ENCODE peak calls at places on chromosomes 12 and 14, in eight cellular contexts. P is cardiac fibroblast; Q is IMR-90; T is heart left ventricle; O is brain microvascular endothelial cell; M is CD8-positive, alpha-beta T cell; E is right lobe of liver; F is A549. N is an unnamed sample.

GRCh38 chr12:31768046-31768445 is 39.2 kb upstream of the AMN1 start:
- DNase-seq in O (no peak), F (no peak), Q (no peak), M (no peak), P (no peak), T (no peak), E (no peak), N (no peak)

GRCh38 chr14:91264151-91265150 is 19.9 kb upstream of the GPR68 start:
- DNase-seq in Q (no peak), F (no peak), E (no peak), P (no peak), T (no peak), M (no peak), O (no peak), N (no peak)

GRCh38 chr12:19150273-19150895 is 20.9 kb downstream of the PLEKHA5 start:
- DNase-seq in T (no peak), F (no peak), E (no peak), O (no peak), P (no peak), M (no peak), Q (no peak), N (no peak)

GRCh38 chr14:92049781-92050180 is 9.9 kb upstream of the TRIP11 start:
- DNase-seq in O (no peak), M (no peak), F (no peak), E (no peak), T (no peak), Q (no peak), P (no peak), N (no peak)

GRCh38 chr14:90451443-90451842 is 54.6 kb downstream of the CALM1 start:
- DNase-seq in Q (no peak), O (no peak), P (no peak), M (no peak), E (no peak), T (no peak), F (no peak), N (no peak)

GRCh38 chr12:52267699-52268098 is 6.7 kb upstream of the KRT86 start:
- DNase-seq in Q (no peak), E (peak; percentile 2), M (no peak), T (no peak), P (no peak), F (no peak), O (no peak), N (no peak)

GRCh38 chr12:126191949-126192348 is 1126.7 kb downstream of the AACS start:
- DNase-seq in M (no peak), E (no peak), T (no peak), F (no peak), P (no peak), Q (no peak), O (no peak), N (no peak)

GRCh38 chr14:34081576-34082136 is 130.8 kb upstream of the EGLN3 start:
- DNase-seq in O (peak; percentile 62), Q (peak; percentile 40), T (no peak), M (no peak), P (peak; percentile 33), E (no peak), F (peak; percentile 56), N (peak; percentile 75)

GRCh38 chr12:6772331-6772695 is at the start of gene LAG3:
- DNase-seq in T (no peak), F (no peak), E (no peak), Q (no peak), M (peak; percentile 51), P (no peak), O (no peak), N (no peak)

GRCh38 chr12:57224973-57225679 is 4.4 kb upstream of the SHMT2 start:
- DNase-seq in M (peak; percentile 86), P (no peak), Q (no peak), E (peak; percentile 75), T (no peak), F (no peak), O (no peak), N (peak; percentile 40)

GRCh38 chr14:73731111-73731510 is 16.9 kb upstream of the PNMA1 start:
- DNase-seq in F (no peak), P (no peak), O (no peak), Q (no peak), M (no peak), E (peak; percentile 31), T (no peak), N (no peak)

GRCh38 chr12:2284857-2285256 is 232.1 kb downstream of the CACNA1C start:
- DNase-seq in O (peak; percentile 61), E (peak; percentile 66), P (peak; percentile 73), F (peak; percentile 47), T (peak; percentile 89), M (no peak), Q (peak; percentile 73), N (peak; percentile 19)

GRCh38 chr12:71955946-71956345 is 17.3 kb downstream of the TPH2 start:
- DNase-seq in T (no peak), M (no peak), Q (peak; percentile 89), F (no peak), O (peak; percentile 24), E (no peak), P (peak; percentile 33), N (peak; percentile 12)

GRCh38 chr14:54881235-54881760 is 21.3 kb downstream of the GCH1 start:
- DNase-seq in P (peak; percentile 88), Q (peak; percentile 46), O (peak; percentile 79), F (no peak), T (no peak), M (peak; percentile 29), E (no peak), N (peak; percentile 63)

GRCh38 chr12:51751657-51752056 is 96.9 kb downstream of the FIGNL2 start:
- DNase-seq in P (no peak), M (no peak), O (no peak), F (no peak), T (no peak), Q (peak; percentile 11), E (peak; percentile 72), N (no peak)

GRCh38 chr12:31736472-31736871 is 7.7 kb upstream of the AMN1 start:
- DNase-seq in Q (peak; percentile 89), F (no peak), T (no peak), P (peak; percentile 96), M (peak; percentile 88), O (peak; percentile 97), E (no peak), N (peak; percentile 91)

GRCh38 chr12:30417697-30418231 is 277.9 kb downstream of the IPO8 start:
- DNase-seq in Q (peak; percentile 74), T (no peak), M (no peak), O (peak; percentile 90), F (no peak), P (peak; percentile 99), E (no peak), N (peak; percentile 99)

GRCh38 chr12:120468846-120469449 is 600 bp downstream of the SRSF9 start:
- DNase-seq in Q (peak; percentile 10), P (peak; percentile 15), F (peak; percentile 36), M (no peak), O (peak; percentile 10), T (peak; percentile 74), E (peak; percentile 50), N (no peak)

DNA sequence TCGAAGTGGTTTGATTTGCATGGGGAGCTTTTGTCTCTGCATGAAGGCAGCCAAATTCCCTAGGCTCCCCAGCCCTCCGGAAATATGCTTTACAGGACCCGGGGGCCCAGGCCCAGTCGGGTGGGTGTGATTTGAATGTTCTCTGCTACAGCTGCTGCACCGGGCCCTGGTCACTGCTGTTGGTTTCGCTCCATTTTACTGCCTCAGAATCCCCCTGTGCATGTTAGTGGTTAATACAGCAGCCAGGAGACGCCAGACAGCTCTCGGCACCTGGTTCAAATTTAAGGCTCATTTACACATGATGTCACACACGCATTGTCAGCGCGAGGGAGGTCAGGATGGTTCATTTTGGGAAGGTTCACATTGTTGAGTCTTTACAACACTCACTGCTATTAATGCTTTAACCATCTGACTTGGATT is 99.6 kb downstream of the SLC38A6 start:
- DNase-seq in Q (peak; percentile 83), O (no peak), T (no peak), M (no peak), P (peak; percentile 30), F (no peak), E (no peak), N (no peak)
- H3K4me3 ChIP-seq in Q (no peak overlapping the region), O (no peak overlapping the region), T (no peak overlapping the region), M (no peak overlapping the region), P (no peak overlapping the region), F (no peak overlapping the region), E (no peak overlapping the region), N (no peak overlapping the region)

DNA sequence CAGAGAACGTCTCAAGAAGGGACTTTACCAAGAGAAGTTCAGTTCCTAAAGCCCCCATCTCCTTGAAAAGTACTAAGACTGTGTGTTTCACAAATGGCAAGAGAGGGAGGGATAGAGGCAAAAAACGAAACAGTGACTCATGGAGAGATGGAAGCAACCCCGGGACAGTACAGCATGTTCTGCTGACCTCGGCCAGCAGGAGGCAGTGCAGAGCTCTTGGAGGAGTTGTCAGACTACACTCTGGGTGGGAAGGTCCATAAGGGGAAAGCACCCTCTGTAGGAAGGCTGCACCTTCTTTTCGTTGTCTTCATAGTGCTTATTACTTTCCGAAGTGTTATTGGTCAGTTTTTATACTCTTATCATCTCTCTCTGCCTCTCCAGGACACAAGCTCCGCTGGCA is 525.2 kb upstream of the CCDC196 start:
- DNase-seq in E (no peak), Q (peak; percentile 7), T (no peak), P (peak; percentile 72), O (peak; percentile 3), F (peak; percentile 13), M (peak; percentile 65), N (peak; percentile 56)
- TF ChIP-seq CTCF in E (peak; percentile 41), Q (peak; percentile 42), T (peak; percentile 58), P (peak; percentile 69), O (peak; percentile 76), F (peak; percentile 41), M (peak; percentile 65), N (peak; percentile 48)

DNA sequence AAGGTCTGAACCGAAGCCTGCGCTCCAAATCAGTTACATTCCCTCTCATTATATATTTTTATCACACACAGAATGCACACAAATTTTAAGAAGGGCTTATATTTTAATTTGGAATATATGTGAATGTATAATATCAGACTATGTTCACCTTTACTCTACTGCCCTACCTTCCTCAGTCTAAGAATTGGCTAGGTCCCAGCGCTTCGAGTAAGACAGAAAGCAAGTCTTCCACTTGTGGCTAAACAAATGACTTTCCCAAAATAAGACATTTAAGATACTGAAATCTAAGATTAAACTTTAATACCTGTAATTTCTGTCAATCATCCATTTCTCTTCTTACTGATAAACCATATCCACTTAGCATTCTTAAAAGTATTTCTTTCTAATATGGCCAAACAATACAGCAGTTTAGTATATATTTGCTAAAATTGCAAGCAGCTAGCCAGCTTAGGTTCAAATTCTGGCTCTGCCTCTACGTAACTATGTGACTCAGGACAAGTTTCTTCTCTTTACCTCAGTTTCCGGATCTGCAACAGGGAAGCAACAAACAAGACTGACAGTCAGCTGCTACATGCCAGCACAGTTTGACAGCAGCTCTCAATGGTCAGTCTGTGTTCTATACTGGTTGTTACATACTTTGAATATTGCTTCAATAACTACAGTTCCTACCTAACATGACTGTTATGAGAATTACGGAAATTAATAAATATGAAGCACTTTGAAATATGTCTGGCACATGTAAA is 2.0 kb downstream of the INTS13 start:
- DNase-seq in T (no peak), M (no peak), P (no peak), E (no peak), Q (no peak), F (no peak), O (no peak), N (peak; percentile 24)
- H3K4me3 ChIP-seq in T (no peak overlapping the region), M (peak overlapping the region; percentile 27), P (no peak overlapping the region), E (no peak overlapping the region), Q (no peak overlapping the region), F (no peak overlapping the region), O (peak overlapping the region; percentile 96), N (no peak overlapping the region)

DNA sequence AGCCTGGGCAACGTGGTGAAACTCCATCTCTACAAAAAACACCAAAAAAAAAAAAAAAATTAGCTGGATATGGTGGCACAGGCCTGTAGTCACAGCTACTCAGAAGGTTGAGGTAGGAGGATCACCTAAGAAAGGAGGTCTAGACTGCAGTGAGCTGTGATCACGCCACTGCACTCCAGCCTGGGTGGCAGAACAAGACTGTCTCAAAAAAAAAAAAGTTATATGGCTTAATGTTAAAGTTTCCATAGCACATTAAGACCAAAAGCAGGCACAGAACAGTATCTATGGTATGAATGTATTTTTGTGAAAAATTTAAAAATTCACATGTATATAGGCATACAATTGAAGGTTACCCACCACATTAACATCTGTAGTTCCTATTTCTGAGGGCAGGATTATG is 15.9 kb downstream of the CDKN1B start:
- DNase-seq in T (no peak), M (no peak), O (no peak), P (no peak), F (no peak), E (no peak), Q (no peak), N (no peak)
- TF ChIP-seq CTCF in T (no peak), M (no peak), O (no peak), P (no peak), F (no peak), E (no peak), Q (no peak), N (no peak)

N was measured in epithelial cell of esophagus.